ENCODE peak calls at places on chromosomes 12 and 14, in five cellular contexts. W is ovary, T is breast epithelium, M is body of pancreas, F is IMR-90. N is an unnamed sample. For H3K36me3, the result is how much of the 10 kb centered on the place peaks cover.

GRCh38 chr14:91154851-91155625 is 41.2 kb downstream of the DGLUCY start:
- DNase-seq in M (peak), F (peak), T (peak), W (no peak), N (peak)

GRCh38 chr14:84797326-84797725 is 732.6 kb upstream of the FLRT2 start:
- DNase-seq in F (no peak), W (no peak), M (no peak), T (no peak), N (no peak)

GRCh38 chr14:69696633-69697557 is 70.0 kb upstream of the SRSF5 start:
- DNase-seq in M (no peak), F (no peak), W (no peak), T (no peak), N (peak)

GRCh38 chr12:23133471-23133870 is 508.5 kb downstream of the ETNK1 start:
- DNase-seq in F (no peak), M (no peak), W (no peak), T (no peak), N (no peak)

GRCh38 chr12:1350055-1350933 is 244.1 kb downstream of the FBXL14 start:
- DNase-seq in W (peak), T (no peak), M (no peak), F (peak), N (no peak)

GRCh38 chr14:55416866-55417265 is 5.2 kb upstream of the ATG14 start:
- DNase-seq in M (no peak), F (no peak), T (no peak), W (no peak), N (peak)

GRCh38 chr12:5944688-5945070 is 380 bp downstream of the ANO2 start:
- DNase-seq in M (no peak), T (no peak), W (no peak), F (no peak), N (no peak)

GRCh38 chr14:54854181-54854580 is 48.4 kb downstream of the GCH1 start:
- DNase-seq in M (no peak), W (no peak), T (no peak), F (no peak), N (no peak)

GRCh38 chr12:9792961-9793617 is 32.4 kb upstream of the CD69 start:
- DNase-seq in M (no peak), W (no peak), F (peak), T (no peak), N (no peak)

GRCh38 chr12:48817957-48818830 is at the start of gene CACNB3:
- DNase-seq in F (peak), M (peak), T (peak), W (peak), N (peak)

GRCh38 chr14:83044001-83044400 is 1510.3 kb upstream of the SEL1L start:
- DNase-seq in F (no peak), W (no peak), T (no peak), M (no peak), N (no peak)

GRCh38 chr14:66405158-66405557 is 81.0 kb upstream of the CCDC196 start:
- DNase-seq in W (no peak), F (peak), T (no peak), M (peak), N (no peak)

GRCh38 chr12:125734137-125734536 is 668.9 kb downstream of the AACS start:
- DNase-seq in M (no peak), W (no peak), F (no peak), T (no peak), N (no peak)

GRCh38 chr12:6233121-6233971 is 33.1 kb downstream of the CD9 start:
- DNase-seq in M (peak), W (no peak), T (no peak), F (no peak), N (no peak)

GRCh38 chr12:130083746-130084145 is 78.5 kb upstream of the FZD10 start:
- DNase-seq in M (no peak), W (no peak), F (no peak), T (no peak), N (no peak)

GRCh38 chr14:23089498-23090253 is 5.3 kb downstream of the ACIN1 start:
- DNase-seq in T (no peak), W (no peak), M (no peak), F (no peak), N (no peak)

GRCh38 chr12:49094104-49094948 is at the start of gene DHH:
- DNase-seq in F (no peak), W (peak), M (peak), T (no peak), N (peak)

GRCh38 chr14:64507376-64508156 is 3.0 kb downstream of the ZBTB1 start:
- DNase-seq in W (no peak), M (peak), T (no peak), F (peak), N (no peak)

GRCh38 chr14:63713765-63714164 is 14.1 kb downstream of the SGPP1 start:
- DNase-seq in T (no peak), F (peak), M (no peak), W (no peak), N (no peak)

GRCh38 chr12:106304797-106305196 is 2.3 kb downstream of the TCP11L2 start:
- DNase-seq in W (no peak), T (no peak), M (no peak), F (no peak), N (no peak)

GRCh38 chr12:88600272-88600671 is 20.0 kb upstream of the KITLG start:
- DNase-seq in M (no peak), W (no peak), F (peak), T (no peak), N (no peak)

GRCh38 chr14:22824711-22825359 is 4.9 kb upstream of the MRPL52 start:
- DNase-seq in F (peak), W (no peak), T (no peak), M (no peak), N (peak)

GRCh38 chr12:10097521-10097920 is 1.3 kb downstream of the CLEC1A start:
- DNase-seq in M (no peak), W (no peak), F (no peak), T (no peak), N (no peak)

GRCh38 chr14:61145903-61146411 is 135.2 kb downstream of the TMEM30B start:
- DNase-seq in M (no peak), F (peak), W (no peak), T (no peak), N (no peak)
- TF ChIP-seq POLR2A in M (no peak), F (no peak), W (no peak), T (no peak), N (no peak)

GRCh38 chr12:102873077-102873476 is 44.0 kb downstream of the PAH start:
- DNase-seq in W (no peak), T (no peak), M (no peak), F (no peak), N (no peak)

GRCh38 chr12:102876883-102877282 is 40.2 kb downstream of the PAH start:
- DNase-seq in W (no peak), F (no peak), M (no peak), T (no peak), N (no peak)

GRCh38 chr12:102871014-102871413 is 46.0 kb downstream of the PAH start:
- DNase-seq in W (no peak), T (no peak), F (no peak), M (no peak), N (no peak)

GRCh38 chr12:102879144-102879763 is 37.8 kb downstream of the PAH start:
- DNase-seq in W (peak), F (peak), M (peak), T (no peak), N (peak)

GRCh38 chr12:102874819-102875218 is 42.2 kb downstream of the PAH start:
- DNase-seq in M (no peak), W (peak), F (no peak), T (no peak), N (peak)
- H3K36me3 ChIP-seq in M (under half), W (under half), F (under half), T (under half), N (under half)

DNA sequence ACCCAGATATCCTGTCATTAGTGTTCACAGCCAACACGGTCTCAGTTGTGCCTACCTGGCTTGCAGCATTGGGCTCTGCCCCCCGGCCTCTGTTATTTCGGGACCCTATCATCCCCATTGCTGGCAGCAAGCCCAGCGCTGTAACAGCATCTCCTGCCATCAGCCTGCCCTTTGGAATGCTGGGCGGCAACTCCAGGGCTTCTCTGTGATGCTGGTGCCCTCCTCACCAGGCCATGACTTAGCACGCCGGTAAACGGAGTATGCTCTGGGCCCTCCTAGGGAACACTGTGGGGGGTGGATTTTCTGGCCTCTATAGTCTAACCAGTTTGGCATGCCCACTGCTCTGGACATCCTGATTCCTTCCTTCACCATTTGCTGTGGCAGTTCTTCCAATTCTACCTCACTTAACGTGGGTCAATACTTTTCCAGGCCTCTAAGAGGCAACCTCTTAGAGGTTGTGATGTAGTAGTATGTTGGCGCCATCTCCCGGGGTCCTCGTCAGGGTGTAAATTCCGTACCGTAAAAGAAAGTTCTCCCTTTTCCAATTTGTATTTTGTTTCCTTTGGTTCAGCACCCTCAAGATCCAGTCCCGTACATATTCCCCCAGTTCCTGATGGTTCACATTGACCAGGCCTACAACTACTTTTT is 80.0 kb downstream of the SINHCAF start:
- DNase-seq in F (no peak), M (no peak), W (no peak), T (no peak), N (no peak)
- TF ChIP-seq CTCF in F (peak), M (no peak), W (no peak), T (no peak), N (no peak)

GRCh38 chr12:121837680-121838079 is 21.0 kb downstream of the HPD start:
- DNase-seq in F (no peak), T (no peak), M (no peak), W (no peak), N (no peak)

GRCh38 chr12:121843236-121843982 is 15.2 kb downstream of the HPD start:
- DNase-seq in T (no peak), M (no peak), W (no peak), F (no peak), N (no peak)

GRCh38 chr12:121839993-121840761 is 18.5 kb downstream of the HPD start:
- DNase-seq in F (no peak), W (no peak), M (no peak), T (no peak), N (no peak)

GRCh38 chr12:121838096-121838495 is 20.6 kb downstream of the HPD start:
- DNase-seq in F (no peak), M (no peak), W (no peak), T (no peak), N (peak)

GRCh38 chr12:121839106-121839992 is 19.3 kb downstream of the HPD start:
- DNase-seq in T (peak), W (peak), F (peak), M (peak), N (peak)
- TF ChIP-seq POLR2A in T (no peak), W (peak), F (no peak), M (peak), N (no peak)